ENCODE peak calls at places on chromosomes 5 and 9, in eight cellular contexts. One of them, this sample, is unnamed. For H3K9me3, the result is how much of the 10 kb centered on the place peaks cover.

GRCh38 chr9:35945341-35946018 is 12.5 kb downstream of the OR2S2 start:
- DNase-seq in uterus: peak
- DNase-seq in HepG2: peak
- DNase-seq in CD8-positive, alpha-beta T cell: peak
- DNase-seq in right atrium auricular region: peak
- DNase-seq in HCT116: peak
- DNase-seq in ovary: peak
- DNase-seq in lower lobe of right lung: peak
- DNase-seq in this sample: peak

GRCh38 chr9:121133104-121133816 is 58.5 kb downstream of the CNTRL start:
- DNase-seq in uterus: no peak
- DNase-seq in HepG2: peak
- DNase-seq in CD8-positive, alpha-beta T cell: peak
- DNase-seq in right atrium auricular region: no peak
- DNase-seq in HCT116: no peak
- DNase-seq in ovary: no peak
- DNase-seq in lower lobe of right lung: peak
- DNase-seq in this sample: peak

GRCh38 chr5:64505769-64506566 is at the start of gene RGS7BP:
- DNase-seq in uterus: peak
- DNase-seq in HepG2: no peak
- DNase-seq in CD8-positive, alpha-beta T cell: no peak
- DNase-seq in right atrium auricular region: no peak
- DNase-seq in HCT116: no peak
- DNase-seq in ovary: peak
- DNase-seq in lower lobe of right lung: peak
- DNase-seq in this sample: peak

GRCh38 chr9:27457445-27457844 is 66.6 kb upstream of the IFNK start:
- DNase-seq in uterus: no peak
- DNase-seq in HepG2: no peak
- DNase-seq in CD8-positive, alpha-beta T cell: no peak
- DNase-seq in right atrium auricular region: no peak
- DNase-seq in HCT116: no peak
- DNase-seq in ovary: peak
- DNase-seq in lower lobe of right lung: no peak
- DNase-seq in this sample: peak

GRCh38 chr9:123928471-123929176 is 1.3 kb downstream of the DENND1A start:
- DNase-seq in uterus: no peak
- DNase-seq in HepG2: no peak
- DNase-seq in CD8-positive, alpha-beta T cell: no peak
- DNase-seq in right atrium auricular region: no peak
- DNase-seq in HCT116: no peak
- DNase-seq in ovary: no peak
- DNase-seq in lower lobe of right lung: no peak
- DNase-seq in this sample: no peak

GRCh38 chr9:137423810-137424291 is 658 bp downstream of the NOXA1 start:
- DNase-seq in uterus: peak
- DNase-seq in HepG2: no peak
- DNase-seq in CD8-positive, alpha-beta T cell: no peak
- DNase-seq in right atrium auricular region: no peak
- DNase-seq in HCT116: no peak
- DNase-seq in ovary: peak
- DNase-seq in lower lobe of right lung: peak
- DNase-seq in this sample: peak

GRCh38 chr5:146073239-146073900 is 32.0 kb downstream of the PLAC8L1 start:
- DNase-seq in uterus: no peak
- DNase-seq in HepG2: no peak
- DNase-seq in CD8-positive, alpha-beta T cell: no peak
- DNase-seq in right atrium auricular region: peak
- DNase-seq in HCT116: no peak
- DNase-seq in ovary: no peak
- DNase-seq in lower lobe of right lung: no peak
- DNase-seq in this sample: no peak

GRCh38 chr5:62473209-62473608 is 60.6 kb downstream of the IPO11 start:
- DNase-seq in uterus: no peak
- DNase-seq in HepG2: no peak
- DNase-seq in CD8-positive, alpha-beta T cell: no peak
- DNase-seq in right atrium auricular region: no peak
- DNase-seq in HCT116: no peak
- DNase-seq in ovary: no peak
- DNase-seq in lower lobe of right lung: no peak
- DNase-seq in this sample: no peak

GRCh38 chr5:74240783-74241750 is 399.5 kb downstream of the ENC1 start:
- DNase-seq in uterus: no peak
- DNase-seq in HepG2: no peak
- DNase-seq in CD8-positive, alpha-beta T cell: no peak
- DNase-seq in right atrium auricular region: no peak
- DNase-seq in HCT116: no peak
- DNase-seq in ovary: no peak
- DNase-seq in lower lobe of right lung: no peak
- DNase-seq in this sample: no peak

GRCh38 chr9:37914154-37914551 is 10.2 kb upstream of the SLC25A51 start:
- DNase-seq in uterus: no peak
- DNase-seq in HepG2: no peak
- DNase-seq in CD8-positive, alpha-beta T cell: no peak
- DNase-seq in right atrium auricular region: no peak
- DNase-seq in HCT116: no peak
- DNase-seq in ovary: no peak
- DNase-seq in lower lobe of right lung: no peak
- DNase-seq in this sample: no peak

GRCh38 chr9:136170291-136170901 is 34.5 kb downstream of the LHX3 start:
- DNase-seq in uterus: no peak
- DNase-seq in HepG2: no peak
- DNase-seq in CD8-positive, alpha-beta T cell: peak
- DNase-seq in right atrium auricular region: no peak
- DNase-seq in HCT116: no peak
- DNase-seq in ovary: no peak
- DNase-seq in lower lobe of right lung: no peak
- DNase-seq in this sample: peak

GRCh38 chr9:71796368-71796767 is 28.1 kb upstream of the CEMIP2 start:
- DNase-seq in uterus: no peak
- DNase-seq in HepG2: no peak
- DNase-seq in CD8-positive, alpha-beta T cell: no peak
- DNase-seq in right atrium auricular region: no peak
- DNase-seq in HCT116: no peak
- DNase-seq in ovary: no peak
- DNase-seq in lower lobe of right lung: no peak
- DNase-seq in this sample: no peak

GRCh38 chr5:54285573-54286124 is 24.7 kb downstream of the ARL15 start:
- DNase-seq in uterus: no peak
- DNase-seq in HepG2: no peak
- DNase-seq in CD8-positive, alpha-beta T cell: no peak
- DNase-seq in right atrium auricular region: no peak
- DNase-seq in HCT116: no peak
- DNase-seq in ovary: no peak
- DNase-seq in lower lobe of right lung: no peak
- DNase-seq in this sample: no peak

GRCh38 chr5:141814064-141814982 is 63.9 kb downstream of the PCDH1 start:
- DNase-seq in uterus: peak
- DNase-seq in HepG2: peak
- DNase-seq in CD8-positive, alpha-beta T cell: peak
- DNase-seq in right atrium auricular region: no peak
- DNase-seq in HCT116: peak
- DNase-seq in ovary: no peak
- DNase-seq in lower lobe of right lung: peak
- DNase-seq in this sample: peak

DNA sequence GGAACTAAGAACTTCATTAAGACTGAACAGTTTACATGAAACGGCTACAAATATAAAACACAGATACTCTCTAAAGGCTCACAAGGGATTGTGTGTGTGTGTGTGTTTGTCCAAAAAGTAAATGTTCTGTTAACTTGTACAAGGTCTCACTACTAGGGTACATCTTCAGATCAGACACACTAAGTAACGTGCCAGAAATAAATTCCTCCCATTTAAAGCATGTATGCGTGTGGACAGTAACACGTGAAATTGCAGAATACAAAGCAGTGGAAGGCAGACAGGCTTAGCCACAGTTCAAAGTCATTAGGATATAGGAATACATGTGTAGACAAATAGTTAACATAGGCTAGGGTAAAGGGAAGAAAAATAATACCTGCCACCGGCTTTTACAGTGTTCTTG is 1.8 kb downstream of the BNC2 start:
- DNase-seq in uterus: no peak
- DNase-seq in HepG2: no peak
- DNase-seq in CD8-positive, alpha-beta T cell: no peak
- DNase-seq in right atrium auricular region: no peak
- DNase-seq in HCT116: no peak
- DNase-seq in ovary: no peak
- DNase-seq in lower lobe of right lung: no peak
- DNase-seq in this sample: no peak
- H3K4me3 ChIP-seq in uterus: peak
- H3K4me3 ChIP-seq in HepG2: no peak
- H3K4me3 ChIP-seq in CD8-positive, alpha-beta T cell: no peak
- H3K4me3 ChIP-seq in right atrium auricular region: peak
- H3K4me3 ChIP-seq in HCT116: no peak
- H3K4me3 ChIP-seq in ovary: peak
- H3K4me3 ChIP-seq in lower lobe of right lung: peak
- H3K4me3 ChIP-seq in this sample: no peak

GRCh38 chr9:75878461-75878860 is 12.0 kb upstream of the PCSK5 start:
- DNase-seq in uterus: no peak
- DNase-seq in HepG2: no peak
- DNase-seq in CD8-positive, alpha-beta T cell: no peak
- DNase-seq in right atrium auricular region: no peak
- DNase-seq in HCT116: no peak
- DNase-seq in ovary: no peak
- DNase-seq in lower lobe of right lung: no peak
- DNase-seq in this sample: no peak
- TF ChIP-seq CTCF in uterus: no peak
- TF ChIP-seq CTCF in HepG2: no peak
- TF ChIP-seq CTCF in CD8-positive, alpha-beta T cell: no peak
- TF ChIP-seq CTCF in right atrium auricular region: no peak
- TF ChIP-seq CTCF in HCT116: no peak
- TF ChIP-seq CTCF in ovary: no peak
- TF ChIP-seq CTCF in lower lobe of right lung: no peak
- TF ChIP-seq CTCF in this sample: no peak

DNA sequence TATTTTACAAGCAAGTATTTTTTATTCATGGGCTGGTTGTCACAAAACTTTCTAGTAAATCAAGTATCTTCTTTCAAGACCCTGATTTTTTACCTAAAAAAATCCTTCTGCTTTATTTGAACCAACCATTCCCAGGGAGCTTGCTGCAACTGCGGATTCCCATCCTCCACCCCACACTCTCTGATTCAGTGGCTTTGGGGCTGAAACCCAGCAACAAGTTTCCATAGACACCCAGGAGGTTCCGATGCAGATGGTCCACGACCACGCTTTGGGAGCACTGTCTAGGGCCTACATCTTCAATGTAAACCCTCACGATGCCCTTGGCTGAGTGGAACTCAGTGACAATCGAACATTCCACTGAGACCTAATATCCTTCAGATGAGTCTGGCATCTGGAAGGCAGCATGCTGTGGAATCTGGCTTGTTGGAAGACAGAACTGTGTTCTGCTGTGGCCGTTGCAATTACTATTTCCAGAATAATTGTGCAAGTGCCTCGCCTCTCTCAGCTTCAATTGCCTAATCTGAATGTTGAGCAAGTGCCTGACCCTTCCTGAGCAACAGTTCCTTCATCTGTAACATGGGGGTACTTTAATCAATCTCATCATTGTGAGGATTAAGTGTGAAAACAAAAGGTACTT is 105.1 kb downstream of the INSYN2B start:
- DNase-seq in uterus: peak
- DNase-seq in HepG2: no peak
- DNase-seq in CD8-positive, alpha-beta T cell: no peak
- DNase-seq in right atrium auricular region: peak
- DNase-seq in HCT116: no peak
- DNase-seq in ovary: no peak
- DNase-seq in lower lobe of right lung: no peak
- DNase-seq in this sample: no peak
- H3K9me3 ChIP-seq in uterus: under half
- H3K9me3 ChIP-seq in HepG2: under half
- H3K9me3 ChIP-seq in CD8-positive, alpha-beta T cell: under half
- H3K9me3 ChIP-seq in right atrium auricular region: under half
- H3K9me3 ChIP-seq in HCT116: under half
- H3K9me3 ChIP-seq in ovary: under half
- H3K9me3 ChIP-seq in lower lobe of right lung: under half
- H3K9me3 ChIP-seq in this sample: under half

DNA sequence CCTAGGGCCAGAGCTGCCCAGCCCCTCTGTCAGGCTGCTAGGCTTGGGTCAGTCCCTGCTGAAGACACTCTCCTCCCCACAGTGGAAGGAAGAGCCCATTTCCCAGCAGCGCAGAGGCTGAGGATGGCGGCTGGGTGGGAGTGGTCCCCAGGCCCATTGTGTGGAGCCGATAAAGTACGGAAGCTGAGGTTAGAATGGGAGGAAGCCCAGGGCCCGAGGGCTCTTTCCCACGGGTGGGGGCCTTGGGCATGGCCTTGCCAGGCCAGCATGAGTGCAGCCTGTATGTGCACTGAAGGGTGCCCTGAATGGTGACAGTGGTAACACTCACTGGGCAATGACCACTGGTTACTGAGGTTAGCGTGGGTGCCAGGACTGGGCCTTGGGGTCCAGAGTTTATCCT is 125.9 kb downstream of the RGS3 start:
- DNase-seq in uterus: no peak
- DNase-seq in HepG2: no peak
- DNase-seq in CD8-positive, alpha-beta T cell: no peak
- DNase-seq in right atrium auricular region: no peak
- DNase-seq in HCT116: no peak
- DNase-seq in ovary: no peak
- DNase-seq in lower lobe of right lung: peak
- DNase-seq in this sample: peak
- H3K4me3 ChIP-seq in uterus: no peak
- H3K4me3 ChIP-seq in HepG2: no peak
- H3K4me3 ChIP-seq in CD8-positive, alpha-beta T cell: no peak
- H3K4me3 ChIP-seq in right atrium auricular region: no peak
- H3K4me3 ChIP-seq in HCT116: no peak
- H3K4me3 ChIP-seq in ovary: no peak
- H3K4me3 ChIP-seq in lower lobe of right lung: no peak
- H3K4me3 ChIP-seq in this sample: no peak

DNA sequence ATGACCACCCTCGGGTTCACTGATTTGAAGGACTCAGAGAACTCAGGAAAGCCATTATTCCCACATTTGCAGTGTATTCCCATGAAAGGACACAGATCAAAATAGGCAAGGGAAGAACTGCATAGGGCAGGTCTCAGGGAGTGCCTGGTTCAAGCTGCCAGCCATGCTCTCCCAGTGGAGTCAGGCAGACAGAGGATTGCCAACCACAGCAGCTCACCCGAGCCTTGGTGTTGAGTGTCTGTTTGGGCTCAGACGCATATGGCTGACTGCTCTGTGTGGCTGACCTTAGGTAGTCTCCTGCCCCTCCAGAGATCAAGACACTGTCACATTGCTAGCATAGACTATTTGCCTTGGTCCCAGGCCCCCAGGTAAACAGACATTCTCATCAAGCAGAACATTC is 115.8 kb upstream of the OTULINL start:
- DNase-seq in uterus: no peak
- DNase-seq in HepG2: no peak
- DNase-seq in CD8-positive, alpha-beta T cell: no peak
- DNase-seq in right atrium auricular region: no peak
- DNase-seq in HCT116: no peak
- DNase-seq in ovary: no peak
- DNase-seq in lower lobe of right lung: no peak
- DNase-seq in this sample: no peak
- TF ChIP-seq CTCF in uterus: no peak
- TF ChIP-seq CTCF in HepG2: no peak
- TF ChIP-seq CTCF in CD8-positive, alpha-beta T cell: no peak
- TF ChIP-seq CTCF in right atrium auricular region: no peak
- TF ChIP-seq CTCF in HCT116: no peak
- TF ChIP-seq CTCF in ovary: no peak
- TF ChIP-seq CTCF in lower lobe of right lung: no peak
- TF ChIP-seq CTCF in this sample: no peak

This sample was measured in heart left ventricle.